ENCODE peak calls at places on chromosome 1, in seven cellular contexts. V is kidney epithelial cell; K is mammary epithelial cell; G is stimulated activated CD4-positive, alpha-beta T cell treated with anti-CD3 and anti-CD28 coated beads, Interleukin-4, amount 100 ng/mL, for 1 hour; I is nephron progenitor cell; Q is activated T-helper 1 cell treated with anti-CD3 and anti-CD28 coated beads, Interleukin-12 subunit alpha, Interleukin-12 subunit beta, Interleukin-2, Interleukin-4 antibody, amounts not matched to agents 30 ng/mL and 10 ng/mL and 1 ng/mL, durations not matched to agents 14 hours and 24 hours and 36 hours; J is EL. C is an unnamed sample.

GRCh38 chr1:67713071-67713806 is 28.2 kb downstream of the GADD45A start:
- DNase-seq in V (peak; percentile 82), K (peak; percentile 85), G (no peak), I (no peak), Q (no peak), J (peak; percentile 91), C (peak; percentile 86)

GRCh38 chr1:169160845-169161511 is 54.5 kb downstream of the ATP1B1 start:
- DNase-seq in V (no peak), K (peak; percentile 6), G (no peak), I (no peak), Q (no peak), J (no peak), C (peak; percentile 11)

GRCh38 chr1:195790514-195791168 is 817.6 kb downstream of the KCNT2 start:
- DNase-seq in V (no peak), K (no peak), G (no peak), I (no peak), Q (no peak), J (no peak), C (no peak)

GRCh38 chr1:24074817-24075725 is 36.9 kb downstream of the MYOM3 start:
- DNase-seq in V (no peak), K (no peak), G (no peak), I (no peak), Q (no peak), J (no peak), C (no peak)

GRCh38 chr1:114695430-114696093 is at the start of gene AMPD1:
- DNase-seq in V (no peak), K (peak; percentile 52), G (no peak), I (no peak), Q (no peak), J (peak; percentile 40), C (peak; percentile 27)

GRCh38 chr1:185939142-185939541 is 205.0 kb downstream of the HMCN1 start:
- DNase-seq in V (no peak), K (peak; percentile 12), G (no peak), I (no peak), Q (no peak), J (peak; percentile 43), C (no peak)

GRCh38 chr1:84936116-84936810 is 43.3 kb upstream of the LPAR3 start:
- DNase-seq in V (no peak), K (peak; percentile 54), G (no peak), I (peak; percentile 33), Q (peak; percentile 26), J (peak; percentile 69), C (peak; percentile 74)

GRCh38 chr1:211281322-211282022 is 22.3 kb downstream of the RCOR3 start:
- DNase-seq in V (peak; percentile 43), K (no peak), G (no peak), I (no peak), Q (no peak), J (no peak), C (no peak)

GRCh38 chr1:172883844-172884243 is 166.9 kb downstream of the TNFSF18 start:
- DNase-seq in V (no peak), K (no peak), G (no peak), I (no peak), Q (no peak), J (no peak), C (no peak)

GRCh38 chr1:25519624-25520023 is 23.8 kb upstream of the LDLRAP1 start:
- DNase-seq in V (peak; percentile 63), K (peak; percentile 82), G (no peak), I (no peak), Q (no peak), J (peak; percentile 83), C (peak; percentile 31)

GRCh38 chr1:162370721-162371120 is 5.9 kb downstream of the SPATA46 start:
- DNase-seq in V (no peak), K (no peak), G (no peak), I (no peak), Q (no peak), J (no peak), C (no peak)

GRCh38 chr1:227944931-227945890 is 2.5 kb downstream of the WNT9A start:
- DNase-seq in V (no peak), K (no peak), G (no peak), I (peak; percentile 55), Q (no peak), J (no peak), C (no peak)

GRCh38 chr1:214187152-214187900 is 93.6 kb upstream of the SMYD2 start:
- DNase-seq in V (no peak), K (no peak), G (no peak), I (peak; percentile 56), Q (no peak), J (no peak), C (no peak)

GRCh38 chr1:168136709-168137514 is at the start of gene GPR161:
- DNase-seq in V (no peak), K (peak; percentile 57), G (peak; percentile 23), I (peak; percentile 88), Q (no peak), J (peak; percentile 51), C (peak; percentile 35)

GRCh38 chr1:171487038-171487437 is 1.7 kb downstream of the PRRC2C start:
- DNase-seq in V (no peak), K (no peak), G (no peak), I (no peak), Q (no peak), J (no peak), C (no peak)

GRCh38 chr1:24141311-24141997 is 1.5 kb downstream of the IL22RA1 start:
- DNase-seq in V (no peak), K (no peak), G (no peak), I (no peak), Q (no peak), J (no peak), C (no peak)

GRCh38 chr1:219038398-219038797 is 135.3 kb upstream of the LYPLAL1 start:
- DNase-seq in V (no peak), K (no peak), G (no peak), I (no peak), Q (no peak), J (no peak), C (no peak)

GRCh38 chr1:207949571-207950195 is 38.8 kb upstream of the CD34 start:
- DNase-seq in V (no peak), K (no peak), G (no peak), I (no peak), Q (no peak), J (no peak), C (no peak)

GRCh38 chr1:995665-996633 is 3.9 kb downstream of the HES4 start:
- DNase-seq in V (no peak), K (peak; percentile 53), G (no peak), I (peak; percentile 9), Q (no peak), J (no peak), C (no peak)

GRCh38 chr1:200512191-200512590 is 102.4 kb upstream of the ZNF281 start:
- DNase-seq in V (peak; percentile 87), K (peak; percentile 66), G (no peak), I (no peak), Q (no peak), J (peak; percentile 57), C (peak; percentile 95)

GRCh38 chr1:42946120-42947009 is 12.3 kb downstream of the SLC2A1 start:
- DNase-seq in V (no peak), K (no peak), G (no peak), I (no peak), Q (no peak), J (no peak), C (no peak)

GRCh38 chr1:40665335-40666171 is at the start of gene RIMS3:
- DNase-seq in V (no peak), K (peak; percentile 56), G (peak; percentile 83), I (peak; percentile 93), Q (peak; percentile 80), J (peak; percentile 67), C (peak; percentile 72)

GRCh38 chr1:43764581-43764980 is 57.2 kb downstream of the ST3GAL3 start:
- DNase-seq in V (no peak), K (no peak), G (no peak), I (no peak), Q (no peak), J (no peak), C (no peak)

GRCh38 chr1:205191617-205192016 is 19.9 kb downstream of the DSTYK start:
- DNase-seq in V (no peak), K (no peak), G (no peak), I (no peak), Q (no peak), J (no peak), C (no peak)